ENCODE peak calls at places on chromosomes 13 and 19, in four cellular contexts. One of them, this sample, is unnamed.

GRCh38 chr19:30046522-30046921 is 104.5 kb downstream of the URI1 start:
- DNase-seq in A549: peak
- DNase-seq in stomach: no peak
- DNase-seq in esophagus muscularis mucosa: no peak
- DNase-seq in this sample: no peak

GRCh38 chr19:19711934-19712828 is 20.7 kb downstream of the ZNF14 start:
- DNase-seq in esophagus muscularis mucosa: no peak
- DNase-seq in A549: no peak
- DNase-seq in stomach: no peak
- DNase-seq in this sample: no peak

GRCh38 chr19:2167896-2168618 is 4.3 kb downstream of the DOT1L start:
- DNase-seq in stomach: peak
- DNase-seq in A549: peak
- DNase-seq in esophagus muscularis mucosa: no peak
- DNase-seq in this sample: no peak

GRCh38 chr13:27641711-27642502 is 20.2 kb downstream of the POLR1D start:
- DNase-seq in A549: no peak
- DNase-seq in stomach: no peak
- DNase-seq in esophagus muscularis mucosa: no peak
- DNase-seq in this sample: no peak

GRCh38 chr19:35041548-35042055 is at the start of gene HPN:
- DNase-seq in A549: no peak
- DNase-seq in stomach: peak
- DNase-seq in esophagus muscularis mucosa: no peak
- DNase-seq in this sample: no peak

GRCh38 chr13:87820221-87820620 is 149.1 kb downstream of the SLITRK5 start:
- DNase-seq in esophagus muscularis mucosa: no peak
- DNase-seq in A549: no peak
- DNase-seq in stomach: no peak
- DNase-seq in this sample: no peak

GRCh38 chr13:66795636-66796035 is 434.5 kb downstream of the PCDH9 start:
- DNase-seq in A549: no peak
- DNase-seq in esophagus muscularis mucosa: no peak
- DNase-seq in stomach: no peak
- DNase-seq in this sample: no peak

GRCh38 chr19:33814181-33815165 is 17.8 kb downstream of the KCTD15 start:
- DNase-seq in stomach: no peak
- DNase-seq in esophagus muscularis mucosa: no peak
- DNase-seq in A549: no peak
- DNase-seq in this sample: no peak

GRCh38 chr13:98411617-98412310 is 165.1 kb downstream of the STK24 start:
- DNase-seq in esophagus muscularis mucosa: no peak
- DNase-seq in A549: no peak
- DNase-seq in stomach: no peak
- DNase-seq in this sample: no peak

GRCh38 chr13:44854264-44855060 is 134.8 kb downstream of the NUFIP1 start:
- DNase-seq in A549: no peak
- DNase-seq in stomach: peak
- DNase-seq in esophagus muscularis mucosa: no peak
- DNase-seq in this sample: no peak

GRCh38 chr13:114131581-114132418 is 623 bp downstream of the RASA3 start:
- DNase-seq in esophagus muscularis mucosa: no peak
- DNase-seq in A549: peak
- DNase-seq in stomach: no peak
- DNase-seq in this sample: no peak

GRCh38 chr13:34044660-34045080 is 226.7 kb downstream of the RFC3 start:
- DNase-seq in esophagus muscularis mucosa: no peak
- DNase-seq in A549: peak
- DNase-seq in stomach: no peak
- DNase-seq in this sample: no peak

GRCh38 chr13:41668130-41668757 is 210.9 kb downstream of the RGCC start:
- DNase-seq in esophagus muscularis mucosa: no peak
- DNase-seq in stomach: peak
- DNase-seq in A549: peak
- DNase-seq in this sample: peak

GRCh38 chr13:97574926-97575325 is 141.0 kb downstream of the RAP2A start:
- DNase-seq in stomach: no peak
- DNase-seq in esophagus muscularis mucosa: no peak
- DNase-seq in A549: peak
- DNase-seq in this sample: no peak

GRCh38 chr13:29362849-29363604 is 232.5 kb downstream of the SLC7A1 start:
- DNase-seq in stomach: peak
- DNase-seq in A549: peak
- DNase-seq in esophagus muscularis mucosa: peak
- DNase-seq in this sample: peak

GRCh38 chr13:50468849-50469669 is 374.4 kb downstream of the DLEU7 start:
- DNase-seq in A549: no peak
- DNase-seq in stomach: no peak
- DNase-seq in esophagus muscularis mucosa: no peak
- DNase-seq in this sample: no peak

GRCh38 chr19:10419200-10419645 is 1.1 kb upstream of the PDE4A start:
- DNase-seq in stomach: no peak
- DNase-seq in esophagus muscularis mucosa: no peak
- DNase-seq in A549: peak
- DNase-seq in this sample: no peak

GRCh38 chr19:46069841-46070341 is 29.1 kb upstream of the IGFL4 start:
- DNase-seq in esophagus muscularis mucosa: no peak
- DNase-seq in stomach: no peak
- DNase-seq in A549: peak
- DNase-seq in this sample: no peak

GRCh38 chr19:30092721-30093569 is 150.9 kb downstream of the URI1 start:
- DNase-seq in A549: no peak
- DNase-seq in stomach: no peak
- DNase-seq in esophagus muscularis mucosa: no peak
- DNase-seq in this sample: no peak

GRCh38 chr13:110403721-110404120 is 96.6 kb downstream of the COL4A2 start:
- DNase-seq in A549: no peak
- DNase-seq in stomach: no peak
- DNase-seq in esophagus muscularis mucosa: no peak
- DNase-seq in this sample: no peak

GRCh38 chr13:83162493-83162892 is 719.8 kb downstream of the SLITRK1 start:
- DNase-seq in esophagus muscularis mucosa: no peak
- DNase-seq in A549: peak
- DNase-seq in stomach: no peak
- DNase-seq in this sample: no peak

GRCh38 chr19:35040826-35041547 is 534 bp upstream of the HPN start:
- DNase-seq in stomach: peak
- DNase-seq in esophagus muscularis mucosa: peak
- DNase-seq in A549: no peak
- DNase-seq in this sample: peak

GRCh38 chr19:12788682-12789097 is 2.6 kb upstream of the JUNB start:
- DNase-seq in A549: peak
- DNase-seq in esophagus muscularis mucosa: no peak
- DNase-seq in stomach: peak
- DNase-seq in this sample: peak

GRCh38 chr19:44539236-44539819 is 9.9 kb upstream of the CEACAM20 start:
- DNase-seq in A549: no peak
- DNase-seq in esophagus muscularis mucosa: no peak
- DNase-seq in stomach: no peak
- DNase-seq in this sample: no peak

GRCh38 chr19:46607441-46607841 is 6.3 kb downstream of the CALM3 start:
- DNase-seq in esophagus muscularis mucosa: no peak
- DNase-seq in A549: no peak
- DNase-seq in stomach: no peak
- DNase-seq in this sample: peak

GRCh38 chr13:97435297-97435682 is 1.3 kb downstream of the RAP2A start:
- DNase-seq in stomach: no peak
- DNase-seq in esophagus muscularis mucosa: no peak
- DNase-seq in A549: no peak
- DNase-seq in this sample: no peak

GRCh38 chr13:23081246-23081645 is 99.5 kb upstream of the SGCG start:
- DNase-seq in stomach: no peak
- DNase-seq in A549: no peak
- DNase-seq in esophagus muscularis mucosa: no peak
- DNase-seq in this sample: no peak

GRCh38 chr19:5891938-5892771 is 11.4 kb downstream of the NDUFA11 start:
- DNase-seq in A549: peak
- DNase-seq in stomach: peak
- DNase-seq in esophagus muscularis mucosa: no peak
- DNase-seq in this sample: peak

GRCh38 chr19:34430738-34431625 is 2.8 kb downstream of the UBA2 start:
- DNase-seq in stomach: no peak
- DNase-seq in esophagus muscularis mucosa: no peak
- DNase-seq in A549: peak
- DNase-seq in this sample: no peak

GRCh38 chr13:110637747-110638146 is 22.4 kb downstream of the NAXD start:
- DNase-seq in stomach: no peak
- DNase-seq in A549: no peak
- DNase-seq in esophagus muscularis mucosa: no peak
- DNase-seq in this sample: no peak

GRCh38 chr13:80116107-80116506 is 224.8 kb downstream of the SPRY2 start:
- DNase-seq in A549: no peak
- DNase-seq in esophagus muscularis mucosa: no peak
- DNase-seq in stomach: no peak
- DNase-seq in this sample: no peak

GRCh38 chr19:49019242-49019932 is 2.5 kb upstream of the LHB start:
- DNase-seq in esophagus muscularis mucosa: no peak
- DNase-seq in A549: peak
- DNase-seq in stomach: peak
- DNase-seq in this sample: peak

GRCh38 chr13:102399791-102400618 is 1.8 kb downstream of the FGF14 start:
- DNase-seq in stomach: no peak
- DNase-seq in A549: no peak
- DNase-seq in esophagus muscularis mucosa: no peak
- DNase-seq in this sample: no peak

DNA sequence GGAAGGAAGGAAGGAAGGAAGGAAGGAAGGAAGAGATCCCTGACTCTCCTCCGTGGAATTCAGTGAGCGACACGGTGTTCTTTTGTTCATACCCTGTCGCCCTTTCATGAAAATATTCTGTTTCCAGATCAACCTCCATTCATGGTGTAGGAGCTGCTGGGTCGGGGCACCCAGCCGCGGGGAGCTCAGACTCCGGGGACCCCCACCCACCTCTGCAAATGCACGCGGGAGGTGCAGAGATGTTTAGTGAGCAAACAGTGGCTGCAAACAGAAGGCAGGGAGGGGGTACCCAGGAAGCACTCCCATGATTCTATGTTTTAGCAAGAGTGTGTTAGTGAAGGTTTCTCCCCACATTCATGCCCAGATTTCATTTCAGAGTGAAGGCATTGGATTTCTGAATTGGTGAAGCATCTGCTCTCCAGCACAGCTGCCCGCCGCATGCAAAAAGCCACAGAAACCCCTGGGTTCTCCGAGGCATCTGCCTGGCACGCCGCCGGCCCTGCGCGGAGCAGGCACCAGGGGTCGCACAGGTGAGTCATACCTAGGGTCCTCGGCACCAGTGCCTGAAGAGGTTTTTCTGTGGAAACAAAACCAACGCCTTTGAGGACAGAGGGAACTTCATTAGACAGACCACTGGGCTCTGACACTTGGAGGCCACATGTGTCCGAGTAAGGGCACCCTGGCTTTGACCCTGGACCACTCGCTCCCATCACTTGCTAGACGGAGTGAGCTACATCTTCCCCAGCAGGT is 80.6 kb downstream of the ZNF557 start:
- DNase-seq in stomach: no peak
- DNase-seq in A549: no peak
- DNase-seq in esophagus muscularis mucosa: no peak
- DNase-seq in this sample: no peak
- TF ChIP-seq CTCF in stomach: no peak
- TF ChIP-seq CTCF in A549: no peak
- TF ChIP-seq CTCF in esophagus muscularis mucosa: no peak
- TF ChIP-seq CTCF in this sample: no peak

GRCh38 chr13:37919329-37919880 is 49.8 kb upstream of the TRPC4 start:
- DNase-seq in A549: no peak
- DNase-seq in esophagus muscularis mucosa: no peak
- DNase-seq in stomach: no peak
- DNase-seq in this sample: no peak

GRCh38 chr13:37923236-37923635 is 53.7 kb upstream of the TRPC4 start:
- DNase-seq in stomach: no peak
- DNase-seq in esophagus muscularis mucosa: no peak
- DNase-seq in A549: no peak
- DNase-seq in this sample: no peak

GRCh38 chr13:37914781-37915391 is 45.3 kb upstream of the TRPC4 start:
- DNase-seq in A549: no peak
- DNase-seq in esophagus muscularis mucosa: no peak
- DNase-seq in stomach: no peak
- DNase-seq in this sample: no peak

GRCh38 chr13:37918116-37919100 is 48.8 kb upstream of the TRPC4 start:
- DNase-seq in stomach: no peak
- DNase-seq in A549: no peak
- DNase-seq in esophagus muscularis mucosa: no peak
- DNase-seq in this sample: no peak
- TF ChIP-seq EP300 in stomach: no peak
- TF ChIP-seq EP300 in A549: no peak
- TF ChIP-seq EP300 in esophagus muscularis mucosa: no peak
- TF ChIP-seq EP300 in this sample: no peak

DNA sequence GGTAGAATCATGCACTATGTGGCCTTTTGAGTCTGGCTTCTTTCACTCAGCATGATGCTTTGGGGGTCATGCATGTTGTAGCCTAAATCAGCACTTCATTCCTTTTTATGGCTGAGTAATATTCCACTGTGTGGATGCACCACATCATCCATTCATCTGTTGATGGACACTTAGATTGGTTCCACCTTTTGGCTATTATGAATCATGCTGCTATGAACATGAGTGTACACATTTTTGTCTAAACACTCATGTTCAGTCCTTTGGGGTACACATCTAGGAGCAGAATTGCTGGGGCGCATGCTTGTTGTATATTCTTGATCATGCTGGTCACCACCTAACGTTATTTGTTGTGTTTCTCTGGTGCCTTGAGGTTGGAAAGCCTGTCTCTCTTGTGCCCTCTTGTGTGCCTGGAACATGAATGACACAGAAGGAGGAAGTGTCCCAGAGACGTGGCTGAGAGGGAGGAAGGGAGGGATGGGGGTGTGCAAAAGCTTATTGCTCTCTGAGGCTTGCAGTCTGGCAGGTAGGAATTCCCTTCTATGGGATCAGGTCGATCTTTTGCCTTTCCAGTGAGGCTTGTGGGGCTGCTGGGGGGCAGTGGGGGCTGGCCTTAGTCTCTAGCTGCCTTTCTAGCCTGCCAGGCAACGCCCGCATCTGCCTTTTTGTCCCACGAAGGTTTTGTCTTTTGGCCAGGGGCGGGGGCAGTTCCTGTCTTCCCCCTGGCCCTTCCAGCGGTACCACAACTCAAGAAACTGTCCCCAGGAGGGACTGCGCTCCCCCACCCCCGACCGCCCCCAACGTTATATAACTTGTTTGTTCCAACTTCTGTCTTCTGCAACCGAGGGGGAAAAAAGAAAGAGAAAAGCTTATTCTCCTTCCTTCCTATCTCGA is 7.6 kb downstream of the KLHL26 start:
- DNase-seq in esophagus muscularis mucosa: no peak
- DNase-seq in stomach: no peak
- DNase-seq in A549: no peak
- DNase-seq in this sample: no peak
- TF ChIP-seq CTCF in esophagus muscularis mucosa: no peak
- TF ChIP-seq CTCF in stomach: no peak
- TF ChIP-seq CTCF in A549: no peak
- TF ChIP-seq CTCF in this sample: no peak

GRCh38 chr13:95676775-95677563 is at the start of gene DNAJC3:
- DNase-seq in A549: peak
- DNase-seq in esophagus muscularis mucosa: peak
- DNase-seq in stomach: peak
- DNase-seq in this sample: peak
- TF ChIP-seq EP300 in A549: no peak
- TF ChIP-seq EP300 in esophagus muscularis mucosa: no peak
- TF ChIP-seq EP300 in stomach: no peak
- TF ChIP-seq EP300 in this sample: no peak